ENCODE peak calls at places on chromosome 2, in eight cellular contexts. Z, D, P, L, F, Q, I and T are unnamed samples.

GRCh38 chr2:122390406-122390805 is 635.0 kb downstream of the TSN start:
- DNase-seq in L (no peak), I (no peak), F (peak; percentile 84), P (no peak), D (no peak), Q (no peak), Z (no peak), T (no peak)

GRCh38 chr2:194539436-194539835 is 1117.6 kb upstream of the SLC39A10 start:
- DNase-seq in I (no peak), Q (no peak), L (no peak), Z (no peak), P (no peak), D (no peak), F (no peak), T (no peak)

GRCh38 chr2:127170021-127170420 is 50.1 kb downstream of the CYP27C1 start:
- DNase-seq in F (peak; percentile 35), L (no peak), Q (no peak), Z (no peak), P (no peak), I (no peak), D (no peak), T (peak; percentile 16)

GRCh38 chr2:37776487-37776886 is 105.0 kb upstream of the CDC42EP3 start:
- DNase-seq in F (peak; percentile 83), Q (no peak), D (no peak), I (no peak), Z (peak; percentile 74), L (no peak), P (peak; percentile 78), T (peak; percentile 95)

GRCh38 chr2:5042666-5043440 is 649.3 kb upstream of the SOX11 start:
- DNase-seq in P (no peak), F (no peak), Q (no peak), D (no peak), Z (no peak), L (no peak), I (no peak), T (no peak)

GRCh38 chr2:55175254-55176093 is 56.6 kb downstream of the CLHC1 start:
- DNase-seq in I (peak; percentile 54), L (no peak), D (no peak), P (peak; percentile 60), Z (peak; percentile 88), F (peak; percentile 70), Q (peak; percentile 64), T (no peak)

GRCh38 chr2:240136671-240137292 is 677 bp upstream of the COPS9 start:
- DNase-seq in F (no peak), Q (no peak), P (no peak), D (no peak), I (no peak), Z (no peak), L (no peak), T (no peak)

GRCh38 chr2:157897106-157897971 is 21.2 kb upstream of the ACVR1 start:
- DNase-seq in F (no peak), I (no peak), D (no peak), L (no peak), Z (no peak), Q (no peak), P (no peak), T (no peak)

GRCh38 chr2:234145511-234145910 is 95.0 kb downstream of the SPP2 start:
- DNase-seq in P (no peak), L (no peak), Q (no peak), F (no peak), I (no peak), D (no peak), Z (no peak), T (no peak)

GRCh38 chr2:127314193-127314988 is 20.4 kb upstream of the ERCC3 start:
- DNase-seq in Z (no peak), I (no peak), L (no peak), F (no peak), P (no peak), D (no peak), Q (no peak), T (no peak)

GRCh38 chr2:8337321-8337720 is 344.5 kb upstream of the ID2 start:
- DNase-seq in D (no peak), F (no peak), P (no peak), I (no peak), L (no peak), Z (no peak), Q (no peak), T (no peak)

GRCh38 chr2:197356136-197356535 is 45.6 kb upstream of the ANKRD44 start:
- DNase-seq in L (no peak), Z (no peak), Q (peak; percentile 49), F (no peak), D (no peak), I (no peak), P (peak; percentile 22), T (no peak)

GRCh38 chr2:45748239-45748638 is 96.8 kb downstream of the PRKCE start:
- DNase-seq in I (no peak), P (peak; percentile 78), D (no peak), Q (no peak), F (no peak), Z (no peak), L (no peak), T (peak; percentile 33)

GRCh38 chr2:16111838-16112210 is 171.5 kb downstream of the MYCN start:
- DNase-seq in F (no peak), Q (no peak), D (no peak), L (no peak), I (no peak), P (no peak), Z (no peak), T (no peak)